ENCODE peak calls at places on chromosomes 2 and 18, in eight cellular contexts. L is HCT116, Q is GM12878, M is SK-N-SH, A is K562, V is endothelial cell of umbilical vein, K is H1, E is HepG2. F is an unnamed sample.

GRCh38 chr2:146124741-146125140 is 1604.8 kb upstream of the ZEB2 start:
- DNase-seq in K (no peak), A (no peak), Q (no peak), E (no peak), V (no peak), L (no peak), M (no peak), F (no peak)

GRCh38 chr18:75129717-75130477 is 79.0 kb downstream of the PTGR3 start:
- DNase-seq in M (no peak), Q (no peak), A (no peak), L (no peak), E (no peak), V (no peak), K (no peak), F (no peak)

GRCh38 chr2:8677646-8678592 is 3.9 kb upstream of the ID2 start:
- DNase-seq in V (peak), L (peak), A (peak), M (peak), E (peak), Q (no peak), K (no peak), F (no peak)

GRCh38 chr2:160538115-160538514 is 44.5 kb upstream of the RBMS1 start:
- DNase-seq in K (no peak), V (no peak), Q (no peak), E (no peak), L (no peak), M (no peak), A (no peak), F (no peak)

GRCh38 chr2:932320-933221 is 18.1 kb upstream of the SNTG2 start:
- DNase-seq in A (no peak), M (no peak), K (no peak), Q (no peak), V (no peak), E (no peak), L (no peak), F (no peak)

GRCh38 chr2:25103287-25103871 is 61.5 kb downstream of the EFR3B start:
- DNase-seq in V (no peak), M (no peak), A (no peak), Q (no peak), E (no peak), K (no peak), L (no peak), F (no peak)

GRCh38 chr2:67579207-67579606 is 182.1 kb downstream of the ETAA1 start:
- DNase-seq in A (no peak), E (no peak), Q (no peak), K (no peak), M (no peak), L (no peak), V (no peak), F (no peak)

GRCh38 chr18:42977982-42978595 is 137.4 kb downstream of the RIT2 start:
- DNase-seq in M (no peak), V (no peak), A (no peak), L (no peak), Q (no peak), K (no peak), E (no peak), F (no peak)

GRCh38 chr18:74556166-74556565 is 21.9 kb downstream of the CNDP1 start:
- DNase-seq in K (no peak), Q (no peak), V (no peak), A (no peak), M (no peak), L (no peak), E (no peak), F (no peak)

GRCh38 chr2:24922556-24922955 is 2.5 kb upstream of the ADCY3 start:
- DNase-seq in K (no peak), E (no peak), L (no peak), M (no peak), A (no peak), V (no peak), Q (no peak), F (no peak)

GRCh38 chr2:23803275-23803964 is 123.5 kb downstream of the ATAD2B start:
- DNase-seq in K (no peak), E (no peak), L (no peak), V (peak), M (no peak), A (no peak), Q (no peak), F (no peak)

GRCh38 chr18:6575908-6576307 is 153.6 kb upstream of the ARHGAP28 start:
- DNase-seq in V (no peak), A (no peak), Q (no peak), L (no peak), M (no peak), E (no peak), K (no peak), F (no peak)

GRCh38 chr2:112032615-112033457 is 22.2 kb upstream of the TMEM87B start:
- DNase-seq in L (peak), Q (no peak), M (no peak), V (peak), E (no peak), K (no peak), A (no peak), F (no peak)

GRCh38 chr18:59846814-59847490 is 52.8 kb upstream of the PMAIP1 start:
- DNase-seq in Q (peak), K (no peak), L (no peak), E (no peak), M (no peak), V (peak), A (no peak), F (no peak)

GRCh38 chr18:49898421-49898820 is 85.1 kb upstream of the ACAA2 start:
- DNase-seq in A (peak), V (peak), L (peak), K (no peak), M (no peak), Q (no peak), E (peak), F (peak)

GRCh38 chr2:101540518-101540917 is 65.6 kb upstream of the RFX8 start:
- DNase-seq in K (no peak), L (no peak), V (no peak), A (no peak), Q (no peak), M (no peak), E (no peak), F (peak)

GRCh38 chr2:72157871-72158771 is 10.5 kb upstream of the CYP26B1 start:
- DNase-seq in L (no peak), K (no peak), A (no peak), E (no peak), M (no peak), V (no peak), Q (no peak), F (no peak)

GRCh38 chr2:232400244-232401015 is 6.2 kb upstream of the ALPG start:
- DNase-seq in M (no peak), V (no peak), Q (no peak), E (no peak), K (no peak), L (no peak), A (no peak), F (no peak)

GRCh38 chr2:32159678-32160077 is 6.0 kb upstream of the SLC30A6 start:
- DNase-seq in V (no peak), L (no peak), K (no peak), Q (no peak), M (no peak), A (no peak), E (no peak), F (no peak)

GRCh38 chr18:62611395-62612241 is 88.8 kb downstream of the ZCCHC2 start:
- DNase-seq in L (no peak), Q (no peak), A (peak), V (no peak), M (no peak), K (no peak), E (no peak), F (no peak)

GRCh38 chr2:223909048-223909741 is 35.9 kb downstream of the WDFY1 start:
- DNase-seq in V (peak), A (no peak), Q (no peak), E (peak), M (no peak), K (no peak), L (no peak), F (no peak)

GRCh38 chr2:200913654-200914053 is 24.5 kb downstream of the NIF3L1 start:
- DNase-seq in K (no peak), E (no peak), V (no peak), L (no peak), Q (no peak), A (no peak), M (no peak), F (no peak)

GRCh38 chr2:79980116-79980515 is 324.4 kb downstream of the LRRTM1 start:
- DNase-seq in E (no peak), M (no peak), Q (no peak), A (no peak), K (no peak), L (no peak), V (no peak), F (no peak)

GRCh38 chr2:169324581-169325260 is 37.6 kb downstream of the LRP2 start:
- DNase-seq in K (no peak), Q (no peak), L (no peak), V (no peak), A (no peak), E (no peak), M (no peak), F (no peak)

GRCh38 chr2:101114815-101115214 is 36.4 kb downstream of the TBC1D8 start:
- DNase-seq in Q (no peak), A (no peak), K (no peak), V (no peak), L (no peak), M (no peak), E (no peak), F (no peak)

GRCh38 chr2:225233234-225233633 is 166.3 kb upstream of the NYAP2 start:
- DNase-seq in A (no peak), K (no peak), Q (no peak), V (no peak), E (no peak), M (no peak), L (no peak), F (no peak)

GRCh38 chr2:213861638-213862037 is 549.2 kb upstream of the VWC2L start:
- DNase-seq in E (no peak), M (no peak), L (no peak), Q (no peak), A (no peak), V (no peak), K (no peak), F (no peak)

GRCh38 chr2:230850358-230850658 is 14.4 kb upstream of the ITM2C start:
- DNase-seq in M (no peak), E (no peak), V (no peak), A (no peak), L (no peak), K (no peak), Q (no peak), F (no peak)

GRCh38 chr2:36589230-36589630 is 8.7 kb downstream of the FEZ2 start:
- DNase-seq in L (no peak), K (no peak), M (no peak), E (no peak), V (no peak), A (no peak), Q (no peak), F (no peak)

GRCh38 chr18:73717570-73717969 is 430.1 kb downstream of the FBXO15 start:
- DNase-seq in L (no peak), E (no peak), Q (no peak), V (no peak), A (no peak), K (no peak), M (no peak), F (no peak)

GRCh38 chr2:169010633-169011460 is 20.3 kb downstream of the ABCB11 start:
- DNase-seq in V (no peak), A (no peak), Q (no peak), E (no peak), L (no peak), M (no peak), K (no peak), F (no peak)

GRCh38 chr2:130827502-130828251 is 9.0 kb upstream of the ARHGEF4 start:
- DNase-seq in Q (no peak), L (no peak), M (no peak), E (no peak), K (no peak), V (no peak), A (no peak), F (no peak)

GRCh38 chr2:121256720-121257475 is 28.1 kb downstream of the TFCP2L1 start:
- DNase-seq in E (no peak), V (no peak), L (no peak), K (no peak), Q (no peak), A (no peak), M (no peak), F (no peak)

GRCh38 chr2:36756438-36756837 is 59.9 kb downstream of the VIT start:
- DNase-seq in E (peak), M (no peak), A (no peak), V (no peak), Q (no peak), K (no peak), L (no peak), F (peak)

GRCh38 chr18:31828613-31829012 is 67.9 kb upstream of the SLC25A52 start:
- DNase-seq in E (no peak), A (no peak), Q (no peak), M (no peak), V (no peak), L (no peak), K (no peak), F (no peak)

GRCh38 chr2:17538844-17539554 is 1.5 kb upstream of the VSNL1 start:
- DNase-seq in M (peak), V (peak), A (peak), E (peak), Q (no peak), K (no peak), L (peak), F (no peak)

GRCh38 chr18:55458456-55459238 is 129.3 kb downstream of the TCF4 start:
- DNase-seq in E (no peak), Q (no peak), K (no peak), A (peak), V (no peak), M (no peak), L (no peak), F (no peak)

GRCh38 chr2:120441744-120442471 is 96.0 kb downstream of the INHBB start:
- DNase-seq in V (no peak), K (no peak), A (no peak), M (peak), E (peak), Q (no peak), L (no peak), F (no peak)

GRCh38 chr2:28601612-28602011 is 105.8 kb downstream of the PLB1 start:
- DNase-seq in K (no peak), V (no peak), Q (no peak), M (no peak), L (no peak), E (no peak), A (no peak), F (no peak)

GRCh38 chr2:28604284-28604843 is 108.5 kb downstream of the PLB1 start:
- DNase-seq in Q (no peak), A (no peak), K (no peak), V (no peak), L (no peak), E (no peak), M (no peak), F (no peak)

GRCh38 chr2:28602136-28602660 is 106.3 kb downstream of the PLB1 start:
- DNase-seq in Q (no peak), A (no peak), E (no peak), K (no peak), M (no peak), L (no peak), V (no peak), F (no peak)

GRCh38 chr2:28603821-28604220 is 108.0 kb downstream of the PLB1 start:
- DNase-seq in K (no peak), L (no peak), E (no peak), V (no peak), Q (no peak), M (no peak), A (no peak), F (no peak)

GRCh38 chr2:28602751-28603639 is 107.1 kb downstream of the PLB1 start:
- DNase-seq in A (no peak), E (no peak), M (no peak), K (no peak), Q (no peak), L (no peak), V (peak), F (no peak)
- TF ChIP-seq POLR2AphosphoS5 in A (no peak), E (no peak), M (no peak), K (no peak), Q (no peak), L (no peak), V (no peak), F (no peak)

DNA sequence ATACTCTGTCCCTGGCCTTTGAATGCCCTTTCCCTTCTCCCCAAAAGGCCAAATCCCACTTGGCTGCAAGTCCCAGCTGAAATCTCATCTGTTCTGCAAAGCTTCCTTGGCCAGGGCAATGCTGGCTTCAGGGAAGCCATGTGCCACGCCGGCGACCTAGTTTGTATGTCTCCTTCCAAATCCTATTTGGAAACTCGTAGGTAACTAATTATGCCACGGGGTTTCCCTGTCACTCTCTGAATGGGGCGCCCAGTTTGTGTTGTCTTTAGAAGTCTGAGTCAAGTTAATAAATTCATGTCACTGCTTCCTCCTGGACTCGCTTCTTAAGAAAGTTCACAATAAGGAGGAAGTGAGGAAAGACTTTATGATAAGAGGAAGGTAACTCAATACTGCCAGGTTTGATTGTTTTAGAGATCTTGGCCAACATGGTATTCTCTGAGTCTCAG is 19.1 kb downstream of the FHL2 start:
- DNase-seq in L (no peak), V (peak), E (no peak), M (no peak), Q (no peak), K (no peak), A (no peak), F (no peak)
- H3K27ac ChIP-seq in L (no peak), V (peak), E (no peak), M (no peak), Q (no peak), K (no peak), A (no peak), F (no peak)

DNA sequence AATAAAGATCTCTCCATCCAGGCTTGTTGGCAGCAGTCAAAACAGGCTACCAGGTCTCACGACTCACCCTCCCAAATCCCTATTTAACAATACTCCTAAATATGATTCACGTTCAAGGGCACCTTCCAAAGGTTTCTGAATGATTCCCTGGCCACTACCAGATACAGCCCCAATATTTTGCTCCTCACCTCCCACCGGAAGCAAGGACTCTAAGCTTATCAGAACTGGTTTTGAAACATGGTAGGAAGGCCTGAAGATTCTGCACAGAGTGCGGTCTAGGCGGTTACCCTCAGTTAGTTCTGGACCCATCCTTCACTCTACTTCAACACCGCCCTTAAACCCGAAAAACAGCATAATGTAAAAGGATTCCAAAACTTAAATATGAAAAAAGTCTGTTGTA is 5.2 kb downstream of the PPP4R1 start:
- DNase-seq in E (no peak), A (no peak), K (no peak), Q (no peak), L (no peak), M (no peak), V (no peak), F (no peak)
- H3K9ac ChIP-seq in E (peak), A (peak), K (no peak), Q (no peak), L (no peak), M (no peak), V (no peak), F (no peak)

GRCh38 chr2:127640082-127641072 is 5.6 kb upstream of the GPR17 start:
- DNase-seq in M (peak), L (no peak), V (no peak), Q (no peak), A (peak), K (no peak), E (peak), F (no peak)
- TF ChIP-seq POLR2AphosphoS5 in M (no peak), L (no peak), V (no peak), Q (no peak), A (no peak), K (no peak), E (no peak), F (no peak)

GRCh38 chr2:26769501-26769850 is 5.4 kb downstream of the SLC35F6 start:
- DNase-seq in K (no peak), L (no peak), M (no peak), A (peak), V (no peak), Q (no peak), E (no peak), F (no peak)

GRCh38 chr2:26770986-26771586 is 7.0 kb downstream of the SLC35F6 start:
- DNase-seq in E (peak), L (no peak), A (peak), M (peak), V (peak), K (no peak), Q (no peak), F (no peak)

GRCh38 chr2:26767894-26768487 is 3.9 kb downstream of the SLC35F6 start:
- DNase-seq in A (no peak), L (no peak), K (no peak), M (peak), V (no peak), E (no peak), Q (no peak), F (no peak)

GRCh38 chr2:26767129-26767528 is 3.0 kb downstream of the SLC35F6 start:
- DNase-seq in A (no peak), M (no peak), V (no peak), Q (no peak), L (no peak), E (no peak), K (no peak), F (no peak)

GRCh38 chr2:26768759-26769500 is 4.8 kb downstream of the SLC35F6 start:
- DNase-seq in E (no peak), L (peak), A (peak), Q (no peak), K (no peak), M (no peak), V (peak), F (no peak)
- H3K27ac ChIP-seq in E (no peak), L (peak), A (peak), Q (no peak), K (no peak), M (no peak), V (no peak), F (no peak)

DNA sequence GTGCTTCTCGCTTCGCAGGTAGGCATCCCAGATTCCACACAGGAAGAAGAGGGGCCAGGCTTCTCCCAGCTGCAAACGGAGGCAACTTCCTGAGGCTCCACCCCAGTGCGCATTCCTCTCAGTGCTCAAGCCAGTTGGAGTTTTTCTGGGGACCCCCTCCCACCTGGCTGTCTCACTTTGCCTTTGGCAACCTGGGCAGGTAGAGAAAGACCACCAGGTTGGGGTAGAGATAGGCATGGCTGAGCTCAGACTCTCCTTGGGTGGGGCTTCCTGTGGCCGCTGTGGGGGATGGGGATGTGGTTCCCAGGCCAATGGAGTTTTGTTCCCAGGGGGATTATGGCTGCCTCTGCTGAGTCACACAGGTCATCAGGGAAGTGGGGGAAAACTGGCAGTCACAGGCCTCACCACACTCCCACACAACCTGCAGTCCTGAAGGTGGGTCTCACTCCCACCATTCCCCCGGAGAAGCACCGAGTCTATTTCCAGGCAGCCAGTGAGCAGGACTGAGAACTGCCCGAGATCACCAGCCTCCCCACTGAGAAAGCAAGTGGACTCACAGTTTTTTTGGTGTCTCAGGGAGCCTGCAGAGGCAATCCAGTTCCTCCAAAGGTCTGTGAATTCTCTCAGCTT is 38.1 kb downstream of the SLC39A10 start:
- DNase-seq in M (no peak), A (no peak), K (peak), E (no peak), V (no peak), L (no peak), Q (no peak), F (no peak)
- H3K9ac ChIP-seq in M (no peak), A (peak), K (no peak), E (no peak), V (no peak), L (no peak), Q (no peak), F (no peak)

F was measured in SK-N-MC.